ENCODE peak calls at places on chromosome 14, in eight cellular contexts. S, N, R, U, F, C, P and M are unnamed samples. For H3K36me3, the result is how much of the 10 kb centered on the place peaks cover.

GRCh38 chr14:36655963-36656768 is 5.5 kb upstream of the PAX9 start:
- DNase-seq in U (no peak), F (peak), P (no peak), C (no peak), S (no peak), R (peak), N (no peak), M (no peak)

GRCh38 chr14:94079891-94080605 is 954 bp downstream of the DDX24 start:
- DNase-seq in R (no peak), S (no peak), N (peak), F (no peak), P (no peak), C (no peak), U (no peak), M (no peak)

GRCh38 chr14:57692671-57693070 is 173.2 kb downstream of the SLC35F4 start:
- DNase-seq in R (no peak), P (no peak), F (no peak), N (peak), U (no peak), S (no peak), C (no peak), M (no peak)

GRCh38 chr14:100649173-100649519 is 61.9 kb upstream of the BEGAIN start:
- DNase-seq in C (no peak), R (no peak), S (no peak), F (no peak), P (no peak), N (peak), U (no peak), M (no peak)

GRCh38 chr14:69860221-69860620 is 19.0 kb upstream of the SMOC1 start:
- DNase-seq in R (no peak), N (no peak), F (no peak), P (no peak), S (no peak), U (no peak), C (no peak), M (no peak)

GRCh38 chr14:103871596-103872480 is 24.5 kb upstream of the PPP1R13B start:
- DNase-seq in N (no peak), C (peak), F (peak), R (peak), U (no peak), P (peak), S (peak), M (no peak)

GRCh38 chr14:68978550-68978911 is 571 bp downstream of the ACTN1 start:
- DNase-seq in N (no peak), S (no peak), C (peak), U (no peak), P (peak), R (peak), F (peak), M (no peak)

GRCh38 chr14:67186789-67187188 is 2.5 kb upstream of the GARIN2 start:
- DNase-seq in C (no peak), P (no peak), U (no peak), N (peak), S (no peak), R (no peak), F (no peak), M (no peak)

GRCh38 chr14:44945264-44945663 is 16.5 kb downstream of the KLHL28 start:
- DNase-seq in P (no peak), C (no peak), R (no peak), F (no peak), N (peak), U (no peak), S (no peak), M (no peak)

GRCh38 chr14:24312736-24313507 is 1.6 kb downstream of the LTB4R start:
- DNase-seq in N (peak), R (no peak), F (no peak), P (no peak), U (no peak), C (no peak), S (no peak), M (no peak)

GRCh38 chr14:22561661-22562579 is 27.1 kb downstream of the DAD1 start:
- DNase-seq in N (no peak), F (no peak), R (no peak), S (peak), U (no peak), P (no peak), C (no peak), M (no peak)

GRCh38 chr14:58808828-58809227 is 171.1 kb downstream of the DACT1 start:
- DNase-seq in F (no peak), C (no peak), N (peak), S (no peak), P (no peak), U (no peak), R (no peak), M (no peak)

GRCh38 chr14:65658202-65658601 is 245.7 kb downstream of the FUT8 start:
- DNase-seq in R (no peak), P (no peak), U (no peak), F (no peak), C (no peak), N (peak), S (no peak), M (no peak)

GRCh38 chr14:92507174-92507768 is 6.3 kb upstream of the RIN3 start:
- DNase-seq in F (peak), N (no peak), U (no peak), P (no peak), S (no peak), C (no peak), R (peak), M (no peak)

GRCh38 chr14:24298892-24299254 is 707 bp downstream of the DHRS1 start:
- DNase-seq in N (peak), R (peak), C (no peak), P (no peak), S (no peak), U (no peak), F (no peak), M (no peak)

GRCh38 chr14:77088219-77088618 is 9.8 kb upstream of the CIPC start:
- DNase-seq in U (peak), S (no peak), R (no peak), F (no peak), N (no peak), P (no peak), C (no peak), M (no peak)

GRCh38 chr14:51458563-51458955 is 193.2 kb upstream of the FRMD6 start:
- DNase-seq in S (no peak), P (no peak), U (no peak), F (no peak), C (no peak), R (no peak), N (peak), M (no peak)

GRCh38 chr14:101812071-101812470 is 50.6 kb downstream of the PPP2R5C start:
- DNase-seq in P (no peak), R (no peak), C (no peak), N (no peak), U (no peak), F (no peak), S (no peak), M (no peak)
- H3K36me3 ChIP-seq in P (under half), R (under half), C (under half), N (under half), U (under half), F (under half), S (under half), M (under half)

GRCh38 chr14:47332939-47333338 is 342.5 kb downstream of the MDGA2 start:
- DNase-seq in U (no peak), S (no peak), F (no peak), N (no peak), C (no peak), R (no peak), P (no peak), M (no peak)
- TF ChIP-seq CTCF in U (no peak), S (no peak), F (no peak), N (no peak), C (peak), R (no peak), P (no peak), M (no peak)

DNA sequence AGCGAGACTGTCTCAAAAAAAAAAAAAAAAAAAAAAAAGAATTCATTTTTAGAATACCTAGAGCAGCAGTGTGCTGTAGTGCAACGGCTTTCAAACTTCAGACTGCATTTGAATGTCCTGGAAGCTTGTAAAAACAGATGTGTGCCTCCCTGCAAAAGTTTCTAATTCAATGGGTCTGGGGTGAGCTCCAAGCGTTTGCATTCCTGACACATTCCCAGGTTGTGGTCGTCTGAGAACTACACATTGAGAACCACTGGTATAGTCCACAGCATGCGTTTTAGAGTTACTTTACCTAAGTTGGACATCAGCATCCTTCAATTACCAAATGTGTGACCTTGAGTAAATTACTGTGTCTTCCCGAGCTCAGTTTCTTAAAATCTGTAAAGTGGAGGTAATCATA is 816.8 kb downstream of the NRXN3 start:
- DNase-seq in R (no peak), P (no peak), F (no peak), N (no peak), S (no peak), C (no peak), U (no peak), M (no peak)
- H3K36me3 ChIP-seq in R (under half), P (under half), F (under half), N (under half), S (under half), C (under half), U (under half), M (under half)

DNA sequence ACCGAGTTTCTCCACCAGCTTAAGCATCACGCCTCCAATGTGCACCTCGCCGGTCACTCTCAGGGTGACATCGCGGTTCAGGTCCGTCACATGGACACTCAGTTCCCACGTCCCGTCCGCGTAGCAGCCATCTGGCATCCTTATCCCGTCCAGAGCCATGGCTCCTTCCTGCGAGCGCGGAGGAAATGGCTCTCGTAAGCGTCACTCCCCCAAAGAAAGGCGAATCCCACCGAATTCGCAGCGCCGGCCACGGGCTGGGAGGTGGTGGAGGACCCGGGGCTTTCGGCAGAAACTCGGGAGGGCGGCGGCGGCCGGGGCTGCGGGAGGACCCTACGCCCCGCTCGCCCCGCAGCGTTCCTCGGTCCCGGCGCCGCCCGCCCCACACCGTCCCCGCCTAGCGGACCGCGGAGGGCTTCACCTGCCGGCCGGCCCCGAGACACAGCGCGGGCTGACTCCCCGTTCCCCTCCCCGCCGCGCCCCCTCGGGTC is 396 bp downstream of the FERMT2 start:
- DNase-seq in S (no peak), R (peak), C (peak), U (no peak), P (peak), F (peak), N (peak), M (no peak)
- TF ChIP-seq CTCF in S (no peak), R (no peak), C (no peak), U (no peak), P (no peak), F (no peak), N (no peak), M (no peak)

GRCh38 chr14:102661614-102662013 is 69.2 kb downstream of the RCOR1 start:
- DNase-seq in F (no peak), S (no peak), N (no peak), U (no peak), R (no peak), P (no peak), C (no peak), M (no peak)

GRCh38 chr14:102663031-102663430 is 70.6 kb downstream of the RCOR1 start:
- DNase-seq in S (no peak), C (no peak), U (peak), R (no peak), P (no peak), N (no peak), F (no peak), M (no peak)

GRCh38 chr14:102666635-102667034 is 74.2 kb downstream of the RCOR1 start:
- DNase-seq in C (no peak), U (no peak), N (no peak), P (no peak), R (no peak), F (no peak), S (no peak), M (no peak)

GRCh38 chr14:102668291-102668873 is 75.9 kb downstream of the RCOR1 start:
- DNase-seq in S (no peak), R (no peak), C (no peak), P (no peak), N (no peak), U (no peak), F (no peak), M (no peak)

GRCh38 chr14:102665665-102666064 is 73.2 kb downstream of the RCOR1 start:
- DNase-seq in U (no peak), N (no peak), R (no peak), F (no peak), P (no peak), S (no peak), C (no peak), M (no peak)
- H3K36me3 ChIP-seq in U (under half), N (under half), R (under half), F (under half), P (under half), S (under half), C (under half), M (under half)

DNA sequence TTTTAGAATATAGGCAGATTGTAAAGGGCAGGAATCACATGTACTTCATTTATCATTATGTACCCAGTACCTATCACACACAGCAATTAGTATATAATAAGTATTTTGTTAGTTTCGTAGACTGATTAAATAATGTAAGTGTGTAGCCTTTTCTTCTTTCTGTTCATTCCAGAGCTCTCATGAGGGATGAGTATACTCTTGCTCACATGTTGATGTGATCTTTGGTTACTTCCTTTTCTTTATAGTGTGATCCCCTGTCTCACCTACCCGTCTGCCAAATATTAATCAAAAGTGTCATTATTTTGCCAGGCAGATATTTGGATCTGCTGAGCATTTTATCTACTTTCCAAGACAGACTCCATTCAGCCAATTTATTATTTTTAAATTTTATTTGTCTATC is 156.1 kb downstream of the PCNX1 start:
- DNase-seq in F (no peak), N (no peak), S (no peak), C (no peak), U (no peak), P (no peak), R (no peak), M (no peak)
- TF ChIP-seq CTCF in F (no peak), N (no peak), S (no peak), C (no peak), U (no peak), P (no peak), R (no peak), M (no peak)

DNA sequence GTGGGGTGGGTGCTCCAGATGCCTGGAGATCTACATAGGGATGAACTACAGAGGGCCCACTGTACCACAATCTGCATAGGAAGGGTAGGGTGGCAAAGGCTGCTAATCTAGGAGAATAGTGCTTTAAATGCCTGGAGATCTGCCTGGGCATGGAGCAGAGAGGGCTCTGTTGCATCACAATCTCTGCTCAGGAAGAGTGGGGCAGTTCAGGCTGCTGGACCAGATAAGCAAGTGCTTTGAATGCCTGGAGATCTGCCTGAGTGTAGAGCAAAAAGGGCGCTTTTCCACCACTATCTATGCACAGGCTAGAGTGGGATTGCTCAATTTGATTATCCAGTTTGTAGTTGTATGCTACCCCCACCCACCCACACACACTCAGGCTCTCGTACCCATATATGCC is 886.3 kb upstream of the SEL1L start:
- DNase-seq in S (no peak), U (no peak), F (no peak), R (no peak), P (no peak), C (no peak), N (no peak), M (no peak)
- H3K36me3 ChIP-seq in S (under half), U (under half), F (under half), R (under half), P (under half), C (under half), N (under half), M (under half)